ENCODE peak calls at places on chromosomes 13 and 19, in four cellular contexts. B is stimulated activated naive B cell treated with anti-CD40 and anti-IgM and Interleukin-4, amounts not matched to agents 10 μg/mL and 1 μg/mL and 100 μg/mL, for 72 hours; Y is HuH-7; C is fibroblast of mammary gland. V is an unnamed sample.

GRCh38 chr19:58067240-58067912 is 8.3 kb downstream of the ZNF135 start:
- DNase-seq in B (no peak), Y (no peak), C (peak; percentile 8), V (no peak)

GRCh38 chr13:109331898-109332297 is 454.5 kb downstream of the IRS2 start:
- DNase-seq in B (no peak), Y (no peak), C (peak; percentile 88), V (no peak)

GRCh38 chr13:80921556-80921955 is 580.6 kb upstream of the SPRY2 start:
- DNase-seq in B (no peak), Y (no peak), C (peak; percentile 62), V (no peak)

GRCh38 chr13:77136902-77137420 is 110.0 kb upstream of the FBXL3 start:
- DNase-seq in B (no peak), Y (no peak), C (peak; percentile 53), V (no peak)

GRCh38 chr13:26449063-26449848 is 108.2 kb upstream of the WASF3 start:
- DNase-seq in B (no peak), Y (no peak), C (peak; percentile 7), V (no peak)

GRCh38 chr13:50589139-50589538 is 254.4 kb downstream of the DLEU7 start:
- DNase-seq in B (no peak), Y (no peak), C (peak; percentile 99), V (no peak)

GRCh38 chr13:44096906-44097305 is 217.2 kb downstream of the LACC1 start:
- DNase-seq in B (no peak), Y (no peak), C (no peak), V (no peak)

GRCh38 chr13:50400930-50401553 is 385.8 kb downstream of the KCNRG start:
- DNase-seq in B (no peak), Y (no peak), C (peak; percentile 94), V (no peak)

GRCh38 chr19:1066748-1067340 is at the start of gene ARHGAP45:
- DNase-seq in B (peak; percentile 75), Y (peak; percentile 54), C (no peak), V (peak; percentile 42)

GRCh38 chr13:26051231-26052135 is at the start of gene SHISA2:
- DNase-seq in B (no peak), Y (peak; percentile 39), C (peak; percentile 17), V (peak; percentile 70)

GRCh38 chr19:10431943-10432735 is 11.8 kb downstream of the PDE4A start:
- DNase-seq in B (peak; percentile 65), Y (peak; percentile 62), C (no peak), V (no peak)

GRCh38 chr19:48195106-48195830 is 24.8 kb downstream of the ZSWIM9 start:
- DNase-seq in B (no peak), Y (no peak), C (no peak), V (no peak)

GRCh38 chr19:46471116-46471733 is at the start of gene PNMA8A:
- DNase-seq in B (no peak), Y (no peak), C (peak; percentile 71), V (peak; percentile 88)

GRCh38 chr19:41328157-41328817 is 18.3 kb downstream of the CCDC97 start:
- DNase-seq in B (no peak), Y (no peak), C (no peak), V (no peak)

GRCh38 chr13:74201530-74201929 is 67.3 kb upstream of the KLF12 start:
- DNase-seq in B (no peak), Y (no peak), C (no peak), V (no peak)

GRCh38 chr13:98622926-98623325 is 46.0 kb upstream of the STK24 start:
- DNase-seq in B (peak; percentile 0), Y (no peak), C (no peak), V (no peak)

GRCh38 chr19:11781295-11782057 is 14.7 kb downstream of the ZNF441 start:
- DNase-seq in B (no peak), Y (no peak), C (peak; percentile 17), V (no peak)

GRCh38 chr19:7994923-7995682 is 10.3 kb downstream of the ELAVL1 start:
- DNase-seq in B (no peak), Y (no peak), C (no peak), V (no peak)

GRCh38 chr13:24008679-24009078 is 111.4 kb upstream of the C1QTNF9B start:
- DNase-seq in B (no peak), Y (no peak), C (peak; percentile 49), V (no peak)

GRCh38 chr13:113863511-113864302 is at the start of gene GAS6:
- DNase-seq in B (peak; percentile 47), Y (no peak), C (no peak), V (peak; percentile 22)

GRCh38 chr19:17751103-17751911 is at the start of gene FCHO1:
- DNase-seq in B (peak; percentile 88), Y (no peak), C (no peak), V (no peak)

GRCh38 chr13:100214886-100215285 is 126.0 kb downstream of the PCCA start:
- DNase-seq in B (no peak), Y (no peak), C (peak; percentile 60), V (no peak)

GRCh38 chr13:83449666-83450395 is 432.4 kb downstream of the SLITRK1 start:
- DNase-seq in B (no peak), Y (no peak), C (peak; percentile 80), V (no peak)

GRCh38 chr13:59545007-59545406 is 618.7 kb downstream of the DIAPH3 start:
- DNase-seq in B (no peak), Y (no peak), C (no peak), V (no peak)

GRCh38 chr13:46609052-46609451 is 56.1 kb downstream of the LRCH1 start:
- DNase-seq in B (no peak), Y (no peak), C (no peak), V (no peak)

GRCh38 chr19:30879225-30879624 is 470.0 kb downstream of the TSHZ3 start:
- DNase-seq in B (no peak), Y (no peak), C (no peak), V (no peak)

GRCh38 chr13:113768018-113768905 is 9.2 kb downstream of the TMEM255B start:
- DNase-seq in B (no peak), Y (no peak), C (no peak), V (no peak)

GRCh38 chr13:75217949-75218348 is 264.0 kb downstream of the TBC1D4 start:
- DNase-seq in B (no peak), Y (no peak), C (peak; percentile 40), V (no peak)

GRCh38 chr13:99459101-99459500 is 42.2 kb upstream of the TM9SF2 start:
- DNase-seq in B (no peak), Y (no peak), C (no peak), V (no peak)

GRCh38 chr13:113977976-113978375 is 4.1 kb upstream of the C13orf46 start:
- DNase-seq in B (no peak), Y (no peak), C (no peak), V (no peak)

GRCh38 chr13:84433024-84433423 is 550.8 kb upstream of the SLITRK1 start:
- DNase-seq in B (no peak), Y (no peak), C (peak; percentile 74), V (no peak)

GRCh38 chr13:82176761-82177160 is 1705.5 kb downstream of the SLITRK1 start:
- DNase-seq in B (no peak), Y (no peak), C (no peak), V (no peak)

GRCh38 chr19:3516675-3517207 is 10.6 kb downstream of the FZR1 start:
- DNase-seq in B (peak; percentile 73), Y (no peak), C (no peak), V (no peak)

GRCh38 chr13:27455331-27455855 is 5.0 kb upstream of the MTIF3 start:
- DNase-seq in B (no peak), Y (no peak), C (no peak), V (no peak)

GRCh38 chr19:18708452-18709231 is 25.2 kb downstream of the CRTC1 start:
- DNase-seq in B (no peak), Y (no peak), C (no peak), V (no peak)

GRCh38 chr13:63287926-63288325 is 1872.3 kb upstream of the PCDH20 start:
- DNase-seq in B (no peak), Y (no peak), C (no peak), V (no peak)

GRCh38 chr19:269241-269640 is 22.0 kb downstream of the PLPP2 start:
- DNase-seq in B (no peak), Y (no peak), C (no peak), V (no peak)

V was measured in HEK293T.